ENCODE peak calls at places on chromosomes 4 and X, in ten cellular contexts. D, A, T, I, Q, J, S, Z, W and H are unnamed samples.
A peak's percentile ranks its signal among the peaks of the same experiment; 100 is the strongest.

GRCh38 chr4:134773497-134774000 is 572.0 kb upstream of the PABPC4L start:
- DNase-seq in I (no peak), J (no peak), T (no peak), Q (no peak), W (no peak), Z (no peak), S (no peak), D (no peak), A (no peak), H (no peak)

GRCh38 chr4:1210241-1210841 is 38.0 kb upstream of the SPON2 start:
- DNase-seq in Q (no peak), T (no peak), Z (no peak), W (no peak), D (no peak), S (no peak), A (no peak), I (no peak), J (no peak), H (no peak)

GRCh38 chr4:24923550-24923949 is 10.7 kb upstream of the CCDC149 start:
- DNase-seq in W (no peak), T (no peak), Z (no peak), D (no peak), A (no peak), I (no peak), S (no peak), Q (no peak), J (no peak), H (no peak)

GRCh38 chrX:70134116-70134477 is 850 bp downstream of the IGBP1 start:
- DNase-seq in Z (no peak), A (peak; percentile 34), W (no peak), D (no peak), Q (peak; percentile 31), I (no peak), J (no peak), T (no peak), S (no peak), H (no peak)

GRCh38 chr4:122773021-122773420 is 40.5 kb downstream of the BBS12 start:
- DNase-seq in S (no peak), Z (no peak), D (no peak), W (no peak), T (no peak), I (no peak), J (no peak), A (no peak), Q (no peak), H (no peak)

GRCh38 chr4:86449746-86450145 is 89.9 kb upstream of the MAPK10 start:
- DNase-seq in I (no peak), J (no peak), W (no peak), A (no peak), T (no peak), Z (no peak), Q (no peak), S (no peak), D (no peak), H (no peak)

GRCh38 chr4:147924604-147925412 is 192.9 kb downstream of the ARHGAP10 start:
- DNase-seq in Z (no peak), I (peak; percentile 13), Q (peak; percentile 30), W (peak; percentile 31), S (peak; percentile 74), D (no peak), J (peak; percentile 32), A (peak; percentile 40), T (no peak), H (no peak)

GRCh38 chr4:152729466-152729865 is 49.7 kb upstream of the TMEM154 start:
- DNase-seq in S (no peak), W (no peak), A (peak; percentile 11), T (no peak), J (no peak), Z (no peak), I (no peak), Q (peak; percentile 7), D (no peak), H (no peak)

GRCh38 chr4:183905081-183905592 is at the start of gene STOX2:
- DNase-seq in S (peak; percentile 83), I (no peak), A (peak; percentile 55), D (peak; percentile 44), J (peak; percentile 73), Q (peak; percentile 71), Z (peak; percentile 31), W (peak; percentile 88), T (peak; percentile 5), H (no peak)

GRCh38 chr4:183906486-183906735 is 1.3 kb downstream of the STOX2 start:
- DNase-seq in D (no peak), Z (no peak), S (no peak), W (no peak), Q (no peak), J (no peak), T (no peak), I (no peak), A (no peak), H (no peak)

GRCh38 chr4:183906736-183907651 is 1.9 kb downstream of the STOX2 start:
- DNase-seq in T (no peak), Q (no peak), A (no peak), Z (no peak), W (no peak), J (no peak), D (no peak), S (no peak), I (no peak), H (no peak)

GRCh38 chr4:183908284-183908683 is 3.2 kb downstream of the STOX2 start:
- DNase-seq in D (no peak), J (no peak), Z (no peak), W (no peak), A (no peak), T (no peak), I (no peak), Q (no peak), S (no peak), H (peak; percentile 16)

DNA sequence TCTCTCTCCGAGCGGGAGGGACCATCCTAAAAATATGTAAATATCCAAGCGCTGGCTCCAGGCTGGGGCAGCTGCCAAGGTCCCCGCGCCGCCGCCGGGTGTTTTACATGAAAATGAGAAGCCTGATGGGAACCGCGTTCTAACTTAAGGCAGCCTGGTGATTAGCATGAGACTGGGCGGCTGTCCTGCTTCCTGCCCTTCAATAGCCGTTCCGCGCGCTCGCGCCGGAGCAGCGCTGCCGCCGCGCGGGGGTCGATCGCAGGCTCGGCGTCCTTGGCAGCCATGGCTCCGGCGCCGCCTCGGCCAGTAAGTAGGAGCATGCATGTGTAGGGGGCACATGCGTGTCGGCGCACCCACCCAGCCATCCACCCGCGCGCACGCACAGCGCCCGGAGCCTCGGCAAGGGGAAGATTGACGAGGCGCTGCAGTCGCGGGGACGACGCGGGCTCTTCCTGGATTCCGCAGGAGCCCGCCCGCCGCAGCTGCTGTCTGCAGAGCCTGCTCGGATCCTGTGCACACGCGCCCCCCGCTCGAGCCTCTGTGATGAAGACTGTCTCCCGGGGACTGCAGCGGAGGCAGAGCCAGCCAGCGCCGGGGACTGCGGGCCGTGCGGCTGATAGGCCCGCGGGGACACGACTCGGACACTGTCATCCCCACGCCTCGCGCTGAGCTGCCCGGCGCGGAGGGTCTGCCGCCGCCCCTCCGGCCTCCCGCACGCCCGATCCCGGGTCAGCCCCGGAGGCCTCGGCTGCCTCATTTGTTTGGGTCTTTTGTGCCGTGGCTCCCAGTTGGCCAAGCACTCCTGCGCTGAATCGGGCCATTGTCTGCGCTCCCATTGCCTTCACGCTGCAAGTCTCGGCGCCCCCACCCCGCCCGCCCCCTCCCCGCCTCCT is 732 bp downstream of the STOX2 start:
- DNase-seq in W (peak; percentile 45), T (no peak), I (peak; percentile 86), Q (peak; percentile 26), Z (no peak), D (no peak), A (peak; percentile 37), S (peak; percentile 52), J (peak; percentile 14), H (peak; percentile 80)
- TF ChIP-seq POLR2A in W (no peak), T (no peak), I (no peak), Q (no peak), Z (no peak), D (no peak), A (no peak), S (no peak), J (no peak), H (no peak)

DNA sequence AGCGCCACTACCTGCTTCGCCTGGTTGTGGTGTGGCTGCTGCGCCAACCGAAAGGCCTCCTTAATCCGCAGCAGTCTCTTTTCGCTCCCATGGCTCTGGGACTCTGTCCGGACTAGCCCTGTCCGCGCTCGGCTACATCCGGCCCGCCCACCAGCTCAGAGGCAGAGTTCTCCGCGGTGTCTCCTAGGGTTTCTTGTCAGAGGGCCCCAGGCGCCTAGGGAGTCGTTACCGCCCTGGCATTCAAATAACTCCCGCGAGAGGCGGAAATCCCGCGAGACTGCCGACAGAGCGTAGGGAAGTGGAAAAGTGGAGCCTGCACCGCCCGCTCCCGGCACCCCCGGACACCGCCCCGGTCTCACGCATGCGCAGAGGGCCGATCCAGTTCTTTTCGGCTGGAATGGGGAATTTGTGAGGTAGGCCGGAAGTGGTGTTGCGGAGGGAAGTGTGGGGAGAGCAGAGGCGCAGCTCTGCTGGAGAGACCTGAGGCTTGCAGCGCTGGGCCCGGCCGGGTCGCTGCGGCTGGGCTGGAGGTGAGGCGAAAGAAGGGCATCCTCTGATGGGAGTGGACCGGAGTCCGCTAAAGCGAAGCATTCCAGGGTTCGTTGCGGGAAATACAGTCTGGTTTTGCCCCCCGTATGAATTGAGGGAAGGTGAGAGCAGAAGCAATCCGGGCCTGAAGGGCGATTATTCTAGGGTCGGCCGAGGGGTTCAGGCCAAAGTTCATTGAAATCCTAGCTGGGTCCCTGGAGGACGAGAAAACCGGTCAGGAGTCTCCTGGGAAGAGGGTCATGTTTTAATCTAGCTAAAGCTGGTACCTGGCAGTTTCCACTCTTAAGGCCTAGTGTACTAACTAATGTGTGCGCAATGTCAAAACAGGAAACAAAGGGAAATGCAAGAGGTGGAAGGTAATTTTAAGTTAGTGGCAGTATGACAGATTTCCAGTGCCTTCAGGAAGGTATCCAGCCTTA is at the start of gene FAM200B:
- DNase-seq in W (peak; percentile 100), Q (peak; percentile 98), D (peak; percentile 95), J (peak; percentile 98), T (peak; percentile 77), Z (peak; percentile 99), I (peak; percentile 99), S (peak; percentile 98), A (peak; percentile 97), H (peak; percentile 99)
- TF ChIP-seq POLR2A in W (no peak), Q (peak; percentile 83), D (peak; percentile 76), J (peak; percentile 72), T (peak; percentile 85), Z (peak; percentile 80), I (peak; percentile 90), S (peak; percentile 68), A (peak; percentile 94), H (no peak)

DNA sequence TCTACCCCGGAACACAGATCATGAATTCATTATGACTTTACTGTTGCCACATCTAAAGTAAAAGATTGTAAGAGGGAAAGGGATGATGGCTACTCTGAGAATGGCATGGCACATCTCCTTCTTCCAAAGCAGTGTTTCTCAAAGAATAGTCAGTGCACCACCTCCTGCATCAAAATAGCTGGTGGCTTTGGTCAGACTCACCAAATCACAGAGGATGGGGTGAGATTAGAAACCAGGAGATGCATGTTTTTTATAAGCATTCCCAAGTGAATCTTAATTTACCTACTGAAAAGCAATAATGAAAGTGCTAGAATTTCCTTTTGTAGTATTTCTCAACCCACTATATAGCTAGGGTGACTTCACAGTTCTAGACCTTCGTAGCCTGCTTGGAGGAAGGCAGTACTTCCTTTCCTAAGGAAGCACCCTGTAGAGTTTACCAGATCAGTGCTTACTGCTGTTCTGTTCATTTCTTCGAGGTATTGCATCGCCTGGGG is 340.8 kb upstream of the KLF3 start:
- DNase-seq in S (no peak), I (no peak), W (no peak), A (peak; percentile 43), T (no peak), Q (peak; percentile 27), Z (no peak), D (no peak), J (no peak), H (no peak)
- TF ChIP-seq POLR2A in S (no peak), I (peak; percentile 30), W (no peak), A (no peak), T (no peak), Q (no peak), Z (no peak), D (no peak), J (no peak), H (no peak)

GRCh38 chrX:40171513-40172168 is 73.9 kb upstream of the BCOR start:
- DNase-seq in D (no peak), W (no peak), T (no peak), Q (no peak), I (no peak), A (no peak), J (no peak), S (peak; percentile 57), Z (no peak), H (no peak)

GRCh38 chrX:40170830-40171512 is 73.2 kb upstream of the BCOR start:
- DNase-seq in Q (no peak), J (no peak), W (no peak), D (no peak), S (peak; percentile 55), I (no peak), A (no peak), Z (no peak), T (no peak), H (no peak)

GRCh38 chrX:40172980-40173661 is 75.4 kb upstream of the BCOR start:
- DNase-seq in S (no peak), Z (no peak), J (no peak), Q (no peak), A (no peak), D (no peak), W (no peak), T (no peak), I (no peak), H (no peak)

GRCh38 chrX:40173662-40174593 is 76.2 kb upstream of the BCOR start:
- DNase-seq in Q (no peak), A (no peak), Z (no peak), S (peak; percentile 78), J (peak; percentile 61), D (no peak), T (peak; percentile 15), W (peak; percentile 86), I (no peak), H (peak; percentile 43)

GRCh38 chrX:40172169-40172979 is 74.6 kb upstream of the BCOR start:
- DNase-seq in I (no peak), T (no peak), Z (no peak), J (peak; percentile 50), S (peak; percentile 68), Q (no peak), D (no peak), A (peak; percentile 44), W (peak; percentile 72), H (peak; percentile 94)
- TF ChIP-seq POLR2A in I (no peak), T (peak; percentile 30), Z (no peak), J (no peak), S (no peak), Q (no peak), D (no peak), A (no peak), W (no peak), H (no peak)